ENCODE peak calls at places on chromosomes 12 and 14, in eight cellular contexts. Y, L, P, C, N, M, F and H are unnamed samples.

GRCh38 chr12:68844318-68844745 is 36.4 kb downstream of the MDM2 start:
- DNase-seq in Y (no peak), L (no peak), P (no peak), C (no peak), N (no peak), M (no peak), F (no peak), H (no peak)

GRCh38 chr12:105736498-105736897 is 402.3 kb downstream of the NUAK1 start:
- DNase-seq in Y (no peak), L (no peak), P (no peak), C (no peak), N (no peak), M (no peak), F (peak), H (no peak)

GRCh38 chr12:94033112-94033511 is 115.3 kb upstream of the PLXNC1 start:
- DNase-seq in Y (no peak), L (no peak), P (no peak), C (no peak), N (no peak), M (no peak), F (no peak), H (no peak)

GRCh38 chr12:6644257-6644596 is 3.0 kb downstream of the ACRBP start:
- DNase-seq in Y (no peak), L (no peak), P (no peak), C (no peak), N (no peak), M (no peak), F (no peak), H (no peak)

GRCh38 chr12:121223283-121223946 is 13.5 kb downstream of the P2RX4 start:
- DNase-seq in Y (no peak), L (peak), P (no peak), C (no peak), N (no peak), M (no peak), F (peak), H (no peak)

GRCh38 chr14:35504260-35504659 is 29.7 kb upstream of the INSM2 start:
- DNase-seq in Y (no peak), L (no peak), P (peak), C (no peak), N (no peak), M (no peak), F (no peak), H (no peak)

GRCh38 chr12:132604108-132605054 is 6.0 kb downstream of the LRCOL1 start:
- DNase-seq in Y (no peak), L (peak), P (no peak), C (no peak), N (no peak), M (no peak), F (peak), H (no peak)

GRCh38 chr12:28235017-28235416 is 44.8 kb downstream of the CCDC91 start:
- DNase-seq in Y (no peak), L (no peak), P (no peak), C (no peak), N (no peak), M (no peak), F (no peak), H (no peak)

GRCh38 chr14:25759251-25759650 is 709.3 kb upstream of the STXBP6 start:
- DNase-seq in Y (no peak), L (no peak), P (no peak), C (no peak), N (no peak), M (no peak), F (no peak), H (no peak)

GRCh38 chr14:78790262-78790661 is 620.1 kb downstream of the NRXN3 start:
- DNase-seq in Y (no peak), L (no peak), P (no peak), C (no peak), N (no peak), M (no peak), F (peak), H (no peak)
- TF ChIP-seq CTCF in Y (no peak), L (no peak), P (peak), C (no peak), N (no peak), M (no peak), F (peak), H (peak)

GRCh38 chr12:8968761-8969160 is 19.3 kb upstream of the M6PR start:
- DNase-seq in Y (no peak), L (no peak), P (no peak), C (no peak), N (no peak), M (no peak), F (no peak), H (no peak)
- H3K4me3 ChIP-seq in Y (no peak), L (no peak), P (no peak), C (no peak), N (no peak), M (no peak), F (no peak), H (no peak)

DNA sequence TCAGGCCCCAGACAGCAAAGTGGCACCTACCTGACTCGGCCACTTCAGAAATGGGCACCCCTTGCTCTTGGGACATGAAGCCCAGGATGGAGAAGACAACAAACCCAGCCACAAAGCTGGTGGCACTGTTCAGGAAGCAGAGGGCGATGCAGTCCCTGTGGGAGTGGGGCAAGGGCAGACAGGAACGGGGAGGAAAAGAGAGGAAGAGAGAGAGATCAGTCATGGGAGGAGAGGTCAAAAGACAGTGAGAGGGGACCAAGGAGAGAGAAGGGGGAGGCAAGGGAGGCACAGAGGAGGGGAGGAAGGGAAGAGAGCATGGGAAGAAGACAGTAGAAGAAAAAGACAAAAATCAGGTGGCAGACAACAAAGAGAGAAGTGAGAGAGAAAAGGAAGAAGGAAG is 16.6 kb downstream of the SLC6A12 start:
- DNase-seq in Y (no peak), L (no peak), P (no peak), C (no peak), N (no peak), M (no peak), F (no peak), H (no peak)
- TF ChIP-seq CTCF in Y (no peak), L (no peak), P (no peak), C (no peak), N (no peak), M (no peak), F (no peak), H (no peak)

GRCh38 chr14:36521598-36522345 is 1.7 kb upstream of the NKX2-1 start:
- DNase-seq in Y (no peak), L (no peak), P (no peak), C (no peak), N (no peak), M (no peak), F (no peak), H (no peak)
- H3K4me3 ChIP-seq in Y (no peak), L (no peak), P (no peak), C (no peak), N (no peak), M (no peak), F (no peak), H (no peak)